ENCODE peak calls at places on chromosomes 7 and 10, in eight cellular contexts. J is fibroblast of the aortic adventitia, L is cardiac muscle cell, D is tibial artery, G is WTC11, P is suprapubic skin, R is AG10803, X is HFF-Myc. U is an unnamed sample.

GRCh38 chr7:139457153-139457946 is 26.1 kb downstream of the KLRG2 start:
- DNase-seq in J (peak; percentile 44), L (peak; percentile 19), D (no peak), G (no peak), P (no peak), R (no peak), X (no peak), U (no peak)

GRCh38 chr7:2299131-2299829 is 15.0 kb downstream of the SNX8 start:
- DNase-seq in J (peak; percentile 73), L (peak; percentile 84), D (peak; percentile 55), G (no peak), P (peak; percentile 67), R (peak; percentile 84), X (no peak), U (no peak)

GRCh38 chr10:25101466-25101865 is 73.3 kb upstream of the GPR158 start:
- DNase-seq in J (no peak), L (peak; percentile 30), D (no peak), G (no peak), P (no peak), R (no peak), X (no peak), U (no peak)

GRCh38 chr7:47601119-47601880 is 19.4 kb upstream of the TNS3 start:
- DNase-seq in J (peak; percentile 84), L (peak; percentile 78), D (no peak), G (no peak), P (no peak), R (peak; percentile 89), X (no peak), U (no peak)

GRCh38 chr7:157743781-157744525 is 407.1 kb downstream of the DNAJB6 start:
- DNase-seq in J (no peak), L (no peak), D (no peak), G (no peak), P (no peak), R (no peak), X (no peak), U (no peak)

GRCh38 chr7:73437091-73437490 is 3.5 kb downstream of the FZD9 start:
- DNase-seq in J (no peak), L (no peak), D (no peak), G (no peak), P (no peak), R (no peak), X (no peak), U (no peak)

GRCh38 chr7:108012499-108013430 is 9.8 kb upstream of the LAMB1 start:
- DNase-seq in J (peak; percentile 84), L (peak; percentile 80), D (no peak), G (no peak), P (no peak), R (no peak), X (no peak), U (no peak)

GRCh38 chr10:6204063-6204340 is 1.3 kb downstream of the PFKFB3 start:
- DNase-seq in J (no peak), L (no peak), D (no peak), G (peak; percentile 54), P (no peak), R (no peak), X (no peak), U (no peak)

GRCh38 chr10:114397651-114398145 is 6.6 kb downstream of the AFAP1L2 start:
- DNase-seq in J (peak; percentile 16), L (peak; percentile 76), D (no peak), G (no peak), P (no peak), R (peak; percentile 25), X (no peak), U (no peak)

GRCh38 chr7:151756076-151756731 is 120.7 kb downstream of the PRKAG2 start:
- DNase-seq in J (no peak), L (peak; percentile 46), D (no peak), G (no peak), P (no peak), R (peak; percentile 29), X (peak; percentile 35), U (no peak)

GRCh38 chr7:41222704-41223103 is 480.2 kb downstream of the INHBA start:
- DNase-seq in J (peak; percentile 85), L (peak; percentile 42), D (no peak), G (no peak), P (no peak), R (peak; percentile 28), X (no peak), U (no peak)

GRCh38 chr7:11458736-11459483 is 373.1 kb downstream of the THSD7A start:
- DNase-seq in J (peak; percentile 74), L (peak; percentile 93), D (no peak), G (no peak), P (no peak), R (peak; percentile 57), X (peak; percentile 87), U (no peak)

GRCh38 chr7:141500608-141501007 is 50.6 kb upstream of the AGK start:
- DNase-seq in J (no peak), L (no peak), D (no peak), G (no peak), P (no peak), R (no peak), X (no peak), U (no peak)

GRCh38 chr10:23293145-23293724 is 51.4 kb downstream of the C10orf67 start:
- DNase-seq in J (peak; percentile 30), L (peak; percentile 52), D (no peak), G (peak; percentile 69), P (no peak), R (peak; percentile 7), X (peak; percentile 11), U (no peak)

DNA sequence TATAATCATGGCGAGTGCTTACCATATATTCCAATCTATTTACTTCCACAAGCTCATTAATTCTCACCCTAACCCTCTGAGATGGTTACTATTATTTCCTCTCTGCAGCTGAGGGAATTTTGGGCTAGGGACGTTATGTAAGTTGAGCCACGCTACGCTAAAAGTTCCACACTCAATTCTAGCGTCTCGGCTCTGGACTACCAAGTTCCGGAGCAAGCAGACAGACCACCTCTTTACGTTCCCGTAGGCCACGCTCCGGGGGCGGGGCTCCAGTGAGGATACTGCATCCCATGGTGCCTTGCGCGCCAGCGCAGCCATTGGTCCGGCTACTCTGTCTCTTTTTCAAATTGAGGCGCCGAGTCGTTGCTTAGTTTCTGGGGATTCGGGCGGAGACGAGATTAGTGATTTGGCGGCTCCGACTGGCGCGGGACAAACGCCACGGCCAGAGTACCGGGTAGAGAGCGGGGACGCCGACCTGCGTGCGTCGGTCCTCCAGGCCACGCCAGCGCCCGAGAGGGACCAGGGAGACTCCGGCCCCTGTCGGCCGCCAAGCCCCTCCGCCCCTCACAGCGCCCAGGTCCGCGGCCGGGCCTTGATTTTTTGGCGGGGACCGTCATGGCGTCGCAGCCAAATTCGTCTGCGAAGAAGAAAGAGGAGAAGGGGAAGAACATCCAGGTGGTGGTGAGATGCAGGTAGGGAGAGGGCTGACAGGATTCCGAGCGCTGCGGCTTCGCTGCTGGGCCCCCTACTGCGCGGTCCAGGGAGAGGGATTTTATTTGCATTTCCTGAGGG is at the start of gene KIF11:
- DNase-seq in J (peak; percentile 96), L (peak; percentile 98), D (peak; percentile 99), G (peak; percentile 97), P (peak; percentile 98), R (peak; percentile 94), X (peak; percentile 93), U (peak; percentile 97)
- TF ChIP-seq CTCF in J (no peak), L (peak; percentile 11), D (no peak), G (no peak), P (no peak), R (no peak), X (no peak), U (no peak)

GRCh38 chr7:155751409-155751808 is 60.9 kb downstream of the SHH start:
- DNase-seq in J (no peak), L (no peak), D (no peak), G (no peak), P (no peak), R (no peak), X (no peak), U (no peak)
- TF ChIP-seq CTCF in J (no peak), L (no peak), D (no peak), G (no peak), P (no peak), R (no peak), X (no peak), U (no peak)

DNA sequence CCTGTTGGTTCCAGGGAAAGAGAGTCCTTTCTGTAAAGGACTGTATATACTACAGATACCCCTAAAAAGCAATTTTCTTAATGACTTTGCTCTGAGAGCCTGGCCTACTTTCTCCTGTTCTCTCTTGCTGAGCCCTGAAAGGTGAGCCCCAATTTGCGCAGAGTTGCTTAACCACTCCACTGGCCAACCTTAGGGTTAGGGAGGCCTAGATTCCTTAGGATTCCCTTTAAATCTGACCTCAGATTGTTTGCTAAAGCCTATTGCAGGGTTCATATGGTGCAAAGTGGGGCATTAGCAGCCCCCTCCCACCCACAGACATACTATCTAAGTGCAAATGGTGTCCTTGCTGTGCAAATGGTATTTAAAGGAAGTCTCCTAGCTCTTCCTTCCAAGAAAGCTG is 164.2 kb downstream of the RNLS start:
- DNase-seq in J (no peak), L (no peak), D (no peak), G (no peak), P (no peak), R (no peak), X (no peak), U (no peak)
- TF ChIP-seq CTCF in J (no peak), L (no peak), D (no peak), G (no peak), P (no peak), R (no peak), X (no peak), U (no peak)

DNA sequence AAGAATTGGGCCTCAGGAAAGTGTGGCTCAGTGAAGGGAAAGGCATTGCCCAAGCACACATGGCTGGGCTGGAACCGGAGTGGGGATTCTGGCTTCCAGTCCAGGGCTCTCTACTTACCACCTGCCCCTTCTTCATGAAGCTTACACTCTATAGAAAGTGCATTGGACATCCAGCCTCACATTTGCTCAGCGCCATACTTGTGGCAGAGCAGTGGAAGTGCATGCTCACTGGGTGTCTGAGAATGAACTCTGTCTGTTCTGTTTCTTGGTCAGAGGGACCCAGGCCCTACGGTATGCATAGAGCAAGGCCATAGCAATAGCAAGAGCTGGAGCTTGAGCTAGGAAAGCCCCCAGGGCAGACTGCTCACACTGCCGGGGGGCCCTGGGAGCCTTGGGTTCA is 1253.5 kb downstream of the TYW1 start:
- DNase-seq in J (no peak), L (no peak), D (no peak), G (no peak), P (no peak), R (no peak), X (no peak), U (no peak)
- TF ChIP-seq CTCF in J (no peak), L (no peak), D (no peak), G (no peak), P (no peak), R (no peak), X (no peak), U (no peak)

DNA sequence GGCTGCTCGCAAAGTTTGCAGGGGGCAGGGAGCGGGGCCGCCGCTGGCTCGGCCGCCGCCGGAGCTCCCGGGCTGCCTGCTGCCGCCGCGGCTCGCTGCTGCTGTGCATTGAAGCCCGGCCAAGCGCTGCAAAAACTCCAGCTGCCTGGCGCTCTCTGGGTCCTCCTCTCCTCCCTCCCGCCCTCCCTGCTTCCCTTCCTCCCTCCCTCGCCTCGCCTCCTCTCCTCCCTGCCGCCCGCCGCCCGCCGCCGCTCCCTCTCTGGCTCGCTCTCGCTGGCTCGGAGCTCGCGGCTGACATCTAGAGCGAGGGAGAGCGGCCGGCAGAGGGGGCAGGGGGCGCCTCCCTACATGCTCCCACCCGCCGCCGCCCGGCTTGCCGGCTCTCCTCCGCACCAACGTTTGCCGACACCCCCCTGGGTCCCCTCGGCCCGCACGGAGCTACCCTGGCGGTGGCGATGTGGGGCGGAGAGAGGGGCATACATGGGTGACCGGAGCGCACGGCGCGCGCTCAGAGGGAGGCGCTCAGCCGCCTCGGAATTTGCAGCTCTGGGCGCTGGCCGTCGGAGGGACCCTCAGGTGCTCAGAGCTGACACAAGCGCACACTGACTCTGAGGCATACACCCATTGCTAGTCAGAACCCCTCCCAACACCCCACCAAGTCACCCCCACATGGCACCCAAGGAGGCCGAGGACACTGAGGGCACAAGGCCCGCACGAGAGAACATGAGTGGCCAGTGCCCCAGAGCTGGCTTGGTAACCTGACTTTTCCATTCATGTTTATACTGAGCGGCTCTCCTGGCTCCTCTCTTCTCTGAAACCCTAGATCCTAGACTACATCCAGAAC is 1.2 kb upstream of the PLXNA4 start:
- DNase-seq in J (peak; percentile 76), L (peak; percentile 91), D (peak; percentile 55), G (peak; percentile 80), P (peak; percentile 70), R (peak; percentile 73), X (no peak), U (no peak)
- TF ChIP-seq CTCF in J (peak; percentile 6), L (peak; percentile 18), D (no peak), G (no peak), P (no peak), R (no peak), X (no peak), U (no peak)